ENCODE peak calls at places on chromosomes 1 and 21, in nine cellular contexts. D is stimulated activated CD8-positive, alpha-beta memory T cell treated with anti-CD3 and anti-CD28 coated beads, Interleukin-7, amount 100 ng/mL, for 24 hours; W is CD8-positive, alpha-beta memory T cell; M is activated CD4-positive, alpha-beta T cell treated with anti-CD3 and anti-CD28 coated beads, Interleukin-2, amount 10 ng/mL, durations not matched to agents 7 days and 5 days; A is stimulated activated CD4-positive, alpha-beta T cell treated with anti-CD3 and anti-CD28 coated beads, Interleukin-2, amount 100 ng/mL, for 24 hours; T is neural progenitor cell; L is activated T-cell treated with anti-CD3 and anti-CD28 coated beads for 1 hour; S is omental fat pad; C is ELR. N is an unnamed sample.

GRCh38 chr1:23114424-23115079 is 54.1 kb downstream of the LUZP1 start:
- DNase-seq in S (no peak), M (no peak), L (no peak), A (no peak), W (no peak), C (no peak), D (no peak), T (no peak), N (no peak)

GRCh38 chr1:243851765-243852164 is 1.7 kb upstream of the AKT3 start:
- DNase-seq in T (no peak), A (no peak), L (no peak), W (no peak), M (no peak), D (no peak), C (no peak), S (no peak), N (no peak)

GRCh38 chr1:91501527-91501859 is 842 bp downstream of the CDC7 start:
- DNase-seq in L (no peak), S (no peak), A (no peak), T (no peak), C (peak), M (peak), W (no peak), D (no peak), N (no peak)

GRCh38 chr1:49051647-49052046 is 275.0 kb upstream of the BEND5 start:
- DNase-seq in A (no peak), L (no peak), W (no peak), S (no peak), T (no peak), M (no peak), D (no peak), C (no peak), N (no peak)

GRCh38 chr1:216566809-216567208 is 143.6 kb upstream of the USH2A start:
- DNase-seq in A (no peak), W (no peak), D (no peak), L (no peak), C (peak), T (no peak), M (no peak), S (no peak), N (no peak)

GRCh38 chr1:18828224-18828623 is 31.2 kb downstream of the TAS1R2 start:
- DNase-seq in W (no peak), C (no peak), A (no peak), D (no peak), T (no peak), L (no peak), S (no peak), M (no peak), N (no peak)

GRCh38 chr1:109620396-109620817 is 770 bp downstream of the AMPD2 start:
- DNase-seq in D (no peak), S (no peak), A (no peak), C (peak), L (no peak), W (no peak), T (peak), M (no peak), N (peak)

GRCh38 chr1:23951646-23952095 is 8.0 kb upstream of the PNRC2 start:
- DNase-seq in S (no peak), D (no peak), T (no peak), M (no peak), A (no peak), L (no peak), C (peak), W (no peak), N (no peak)

GRCh38 chr21:36039861-36040260 is 20.5 kb downstream of the SETD4 start:
- DNase-seq in M (no peak), L (no peak), D (no peak), T (no peak), A (no peak), W (no peak), S (no peak), C (no peak), N (no peak)

GRCh38 chr1:198915327-198916231 is 276.7 kb downstream of the PTPRC start:
- DNase-seq in M (no peak), D (no peak), W (no peak), L (no peak), A (no peak), T (no peak), S (no peak), C (peak), N (no peak)

GRCh38 chr1:35555601-35556477 is 1.4 kb downstream of the KIAA0319L start:
- DNase-seq in S (no peak), M (no peak), C (peak), A (no peak), W (no peak), T (no peak), L (no peak), D (no peak), N (no peak)

GRCh38 chr1:109231085-109231484 is 17.4 kb downstream of the SARS1 start:
- DNase-seq in C (no peak), W (no peak), D (no peak), A (no peak), L (no peak), S (no peak), M (no peak), T (no peak), N (no peak)

GRCh38 chr21:23936224-23936623 is 1671.1 kb downstream of the MRPL39 start:
- DNase-seq in D (no peak), W (no peak), C (no peak), M (no peak), S (no peak), T (peak), A (no peak), L (no peak), N (no peak)

GRCh38 chr1:57272150-57272549 is 151.7 kb downstream of the DAB1 start:
- DNase-seq in D (no peak), C (no peak), M (no peak), W (no peak), L (no peak), T (no peak), S (no peak), A (no peak), N (no peak)

GRCh38 chr1:185244015-185244747 is 72.9 kb downstream of the IVNS1ABP start:
- DNase-seq in S (no peak), A (peak), L (peak), T (no peak), C (peak), D (peak), M (no peak), W (no peak), N (no peak)

GRCh38 chr1:209222826-209223225 is 360.7 kb upstream of the CAMK1G start:
- DNase-seq in S (no peak), L (no peak), M (no peak), T (no peak), W (no peak), A (no peak), D (no peak), C (no peak), N (no peak)

GRCh38 chr1:199688133-199688676 is 339.3 kb upstream of the NR5A2 start:
- DNase-seq in T (peak), D (no peak), M (no peak), A (no peak), S (no peak), L (no peak), W (no peak), C (no peak), N (no peak)

GRCh38 chr1:4650486-4650885 is 3.9 kb upstream of the AJAP1 start:
- DNase-seq in S (no peak), C (peak), T (no peak), L (no peak), D (no peak), M (no peak), W (no peak), A (no peak), N (no peak)

GRCh38 chr1:46401964-46402626 is 8.0 kb downstream of the FAAH start:
- DNase-seq in L (no peak), A (no peak), M (no peak), W (no peak), D (no peak), T (peak), C (peak), S (no peak), N (no peak)

GRCh38 chr1:21175324-21175669 is 1.4 kb downstream of the EIF4G3 start:
- DNase-seq in S (no peak), T (no peak), M (peak), A (peak), D (no peak), W (peak), C (peak), L (no peak), N (peak)

GRCh38 chr1:212514782-212515181 is 82.1 kb downstream of the NENF start:
- DNase-seq in S (no peak), A (no peak), W (no peak), M (no peak), D (no peak), L (no peak), C (no peak), T (peak), N (no peak)

GRCh38 chr1:97108200-97108599 is 386.6 kb downstream of the PTBP2 start:
- DNase-seq in S (no peak), A (no peak), C (peak), L (no peak), T (no peak), D (no peak), W (no peak), M (no peak), N (no peak)

GRCh38 chr1:156055649-156056048 is 1.1 kb downstream of the LAMTOR2 start:
- DNase-seq in D (no peak), S (no peak), T (no peak), M (no peak), W (no peak), C (no peak), A (no peak), L (no peak), N (no peak)

GRCh38 chr1:47986741-47987140 is 10.4 kb downstream of the TRABD2B start:
- DNase-seq in L (no peak), D (no peak), T (peak), M (no peak), C (no peak), A (no peak), W (no peak), S (no peak), N (no peak)

GRCh38 chr1:46342084-46342656 is 1.6 kb downstream of the NSUN4 start:
- DNase-seq in C (peak), W (no peak), D (no peak), M (peak), L (no peak), S (no peak), A (no peak), T (peak), N (no peak)

GRCh38 chr1:152517237-152517811 is 3.0 kb downstream of the CRCT1 start:
- DNase-seq in M (no peak), T (no peak), C (peak), A (no peak), D (no peak), W (no peak), L (no peak), S (no peak), N (no peak)

GRCh38 chr1:54681396-54681795 is 34.3 kb upstream of the TTC4 start:
- DNase-seq in M (no peak), W (no peak), L (no peak), C (peak), A (no peak), S (no peak), T (peak), D (no peak), N (no peak)

GRCh38 chr1:208799186-208799585 is 555.0 kb upstream of the PLXNA2 start:
- DNase-seq in C (peak), A (no peak), T (no peak), M (no peak), W (no peak), D (no peak), L (no peak), S (no peak), N (no peak)

GRCh38 chr1:97350662-97351061 is 570.2 kb downstream of the DPYD start:
- DNase-seq in C (peak), T (no peak), M (no peak), S (no peak), A (no peak), L (no peak), D (no peak), W (no peak), N (no peak)

GRCh38 chr1:42973304-42973703 is 14.6 kb upstream of the SLC2A1 start:
- DNase-seq in L (no peak), C (peak), D (no peak), S (no peak), T (no peak), M (no peak), A (no peak), W (no peak), N (no peak)

GRCh38 chr1:116556289-116557006 is 14.4 kb downstream of the CD58 start:
- DNase-seq in C (peak), W (peak), D (peak), T (no peak), A (peak), L (peak), M (peak), S (no peak), N (no peak)

GRCh38 chr1:30335389-30335996 is 387.9 kb downstream of the MATN1 start:
- DNase-seq in W (no peak), T (no peak), D (no peak), S (no peak), L (no peak), A (no peak), M (no peak), C (no peak), N (peak)

GRCh38 chr1:20125091-20125490 is 5.8 kb upstream of the PLA2G2D start:
- DNase-seq in A (no peak), S (no peak), W (no peak), T (no peak), C (no peak), L (no peak), D (no peak), M (no peak), N (peak)

GRCh38 chr1:115314111-115314510 is 23.9 kb downstream of the NGF start:
- DNase-seq in L (no peak), M (no peak), A (no peak), D (no peak), S (no peak), T (no peak), C (no peak), W (no peak), N (no peak)

GRCh38 chr1:172821609-172822274 is 162.8 kb downstream of the FASLG start:
- DNase-seq in W (no peak), D (no peak), C (peak), S (no peak), L (no peak), M (no peak), T (no peak), A (no peak), N (no peak)

GRCh38 chr21:36589352-36589971 is 109.5 kb upstream of the SIM2 start:
- DNase-seq in L (no peak), C (peak), A (peak), M (peak), S (no peak), T (peak), D (no peak), W (no peak), N (no peak)

GRCh38 chr1:160618763-160619274 is 28.0 kb downstream of the SLAMF1 start:
- DNase-seq in D (no peak), S (no peak), M (no peak), L (no peak), T (no peak), A (peak), C (peak), W (peak), N (no peak)

N was measured in suprapubic skin.